ENCODE peak calls at places on chromosomes 7 and 10, in six cellular contexts. E, A, N, G, F and B are unnamed samples.

GRCh38 chr10:17989908-17990767 is 38.4 kb downstream of the SLC39A12 start:
- DNase-seq in E (no peak), A (no peak), N (no peak), G (peak; percentile 58), F (no peak), B (no peak)

GRCh38 chr10:88347597-88348304 is 235.4 kb downstream of the RNLS start:
- DNase-seq in E (no peak), A (no peak), N (no peak), G (no peak), F (no peak), B (no peak)

GRCh38 chr10:52312999-52313349 is 1.1 kb upstream of the DKK1 start:
- DNase-seq in E (peak; percentile 24), A (no peak), N (no peak), G (no peak), F (no peak), B (no peak)

GRCh38 chr7:13851756-13852155 is 137.7 kb downstream of the ETV1 start:
- DNase-seq in E (peak; percentile 40), A (no peak), N (no peak), G (no peak), F (no peak), B (no peak)

GRCh38 chr7:101121996-101122932 is 4.6 kb upstream of the SERPINE1 start:
- DNase-seq in E (peak; percentile 32), A (no peak), N (no peak), G (peak; percentile 71), F (no peak), B (no peak)

GRCh38 chr7:82740246-82740848 is 296.8 kb upstream of the CACNA2D1 start:
- DNase-seq in E (peak; percentile 78), A (no peak), N (no peak), G (no peak), F (no peak), B (no peak)

GRCh38 chr7:90224204-90224603 is 12.7 kb downstream of the STEAP2 start:
- DNase-seq in E (peak; percentile 16), A (no peak), N (no peak), G (no peak), F (no peak), B (peak; percentile 61)

GRCh38 chr7:104137511-104137910 is 70.3 kb downstream of the ORC5 start:
- DNase-seq in E (no peak), A (no peak), N (no peak), G (no peak), F (no peak), B (no peak)

GRCh38 chr7:4634166-4634565 is 47.9 kb upstream of the FOXK1 start:
- DNase-seq in E (no peak), A (no peak), N (no peak), G (no peak), F (no peak), B (no peak)

GRCh38 chr7:50552139-50552538 is 13.1 kb downstream of the DDC start:
- DNase-seq in E (no peak), A (no peak), N (no peak), G (no peak), F (no peak), B (no peak)

GRCh38 chr10:114103286-114103685 is 59.6 kb downstream of the ADRB1 start:
- DNase-seq in E (peak; percentile 42), A (no peak), N (no peak), G (peak; percentile 72), F (no peak), B (no peak)

GRCh38 chr7:92835140-92835850 is 1.1 kb downstream of the CDK6 start:
- DNase-seq in E (peak; percentile 84), A (peak; percentile 45), N (peak; percentile 37), G (peak; percentile 66), F (peak; percentile 44), B (no peak)

GRCh38 chr7:88927-89921 is 103.1 kb upstream of the FAM20C start:
- DNase-seq in E (no peak), A (no peak), N (no peak), G (peak; percentile 31), F (peak; percentile 73), B (peak; percentile 45)

GRCh38 chr10:78756604-78757442 is 311.9 kb upstream of the ZMIZ1 start:
- DNase-seq in E (peak; percentile 44), A (peak; percentile 10), N (no peak), G (no peak), F (peak; percentile 75), B (no peak)

GRCh38 chr7:45187946-45188411 is 30.4 kb downstream of the RAMP3 start:
- DNase-seq in E (no peak), A (no peak), N (no peak), G (no peak), F (no peak), B (no peak)

GRCh38 chr7:5689716-5690115 is 91.7 kb downstream of the RNF216 start:
- DNase-seq in E (no peak), A (no peak), N (no peak), G (no peak), F (no peak), B (no peak)

GRCh38 chr7:51545131-51545530 is 228.5 kb upstream of the COBL start:
- DNase-seq in E (no peak), A (no peak), N (no peak), G (no peak), F (no peak), B (no peak)

GRCh38 chr10:3060481-3060889 is 6.9 kb upstream of the PFKP start:
- DNase-seq in E (no peak), A (no peak), N (no peak), G (no peak), F (no peak), B (no peak)

GRCh38 chr10:112344261-112344660 is 29.7 kb upstream of the ACSL5 start:
- DNase-seq in E (peak; percentile 13), A (no peak), N (no peak), G (no peak), F (no peak), B (no peak)

GRCh38 chr10:26486985-26487850 is 49.1 kb downstream of the APBB1IP start:
- DNase-seq in E (no peak), A (peak; percentile 50), N (peak; percentile 65), G (peak; percentile 54), F (no peak), B (no peak)

GRCh38 chr10:49596836-49597235 is 13.3 kb upstream of the SLC18A3 start:
- DNase-seq in E (no peak), A (no peak), N (no peak), G (no peak), F (no peak), B (no peak)

GRCh38 chr7:34087892-34088891 is 182.9 kb downstream of the BMPER start:
- DNase-seq in E (peak; percentile 68), A (no peak), N (no peak), G (no peak), F (no peak), B (peak; percentile 77)